ENCODE peak calls at places on chromosomes 6 and 20, in seven cellular contexts. One of them, this sample, is unnamed. For H3K4me1, the result is how much of the 10 kb centered on the place peaks cover.

GRCh38 chr6:108914235-108915022 is 66.2 kb downstream of the ARMC2 start:
- DNase-seq in thoracic aorta: no peak
- DNase-seq in GM23338: peak
- DNase-seq in SJCRH30: peak
- DNase-seq in tibial artery: no peak
- DNase-seq in H1: peak
- DNase-seq in hepatocyte: no peak
- DNase-seq in this sample: no peak

GRCh38 chr20:34189572-34190163 is 51.6 kb upstream of the ASIP start:
- DNase-seq in thoracic aorta: no peak
- DNase-seq in H1: no peak
- DNase-seq in tibial artery: no peak
- DNase-seq in GM23338: no peak
- DNase-seq in hepatocyte: no peak
- DNase-seq in SJCRH30: no peak
- DNase-seq in this sample: no peak

GRCh38 chr6:24497254-24497989 is 2.7 kb downstream of the ALDH5A1 start:
- DNase-seq in tibial artery: no peak
- DNase-seq in hepatocyte: no peak
- DNase-seq in H1: no peak
- DNase-seq in GM23338: no peak
- DNase-seq in thoracic aorta: no peak
- DNase-seq in SJCRH30: no peak
- DNase-seq in this sample: no peak

GRCh38 chr6:39338406-39338805 is 15.9 kb upstream of the KCNK16 start:
- DNase-seq in GM23338: no peak
- DNase-seq in thoracic aorta: no peak
- DNase-seq in H1: no peak
- DNase-seq in SJCRH30: peak
- DNase-seq in hepatocyte: no peak
- DNase-seq in tibial artery: no peak
- DNase-seq in this sample: no peak

GRCh38 chr6:151649835-151650234 is 156.0 kb downstream of the CCDC170 start:
- DNase-seq in tibial artery: no peak
- DNase-seq in thoracic aorta: no peak
- DNase-seq in hepatocyte: no peak
- DNase-seq in H1: no peak
- DNase-seq in SJCRH30: no peak
- DNase-seq in GM23338: no peak
- DNase-seq in this sample: no peak

GRCh38 chr20:46770330-46771194 is 61.1 kb downstream of the SLC2A10 start:
- DNase-seq in thoracic aorta: no peak
- DNase-seq in GM23338: no peak
- DNase-seq in tibial artery: no peak
- DNase-seq in hepatocyte: no peak
- DNase-seq in SJCRH30: no peak
- DNase-seq in H1: no peak
- DNase-seq in this sample: no peak

GRCh38 chr6:37103169-37104039 is 66.5 kb upstream of the PIM1 start:
- DNase-seq in tibial artery: peak
- DNase-seq in SJCRH30: peak
- DNase-seq in H1: no peak
- DNase-seq in thoracic aorta: peak
- DNase-seq in hepatocyte: peak
- DNase-seq in GM23338: peak
- DNase-seq in this sample: peak

GRCh38 chr6:95578106-95578410 is 723 bp downstream of the MANEA start:
- DNase-seq in GM23338: no peak
- DNase-seq in SJCRH30: no peak
- DNase-seq in tibial artery: no peak
- DNase-seq in hepatocyte: no peak
- DNase-seq in H1: no peak
- DNase-seq in thoracic aorta: no peak
- DNase-seq in this sample: no peak

GRCh38 chr6:72552938-72553337 is 68.9 kb upstream of the KCNQ5 start:
- DNase-seq in thoracic aorta: no peak
- DNase-seq in H1: no peak
- DNase-seq in tibial artery: no peak
- DNase-seq in SJCRH30: peak
- DNase-seq in GM23338: no peak
- DNase-seq in hepatocyte: no peak
- DNase-seq in this sample: no peak
- H3K4me3 ChIP-seq in thoracic aorta: no peak
- H3K4me3 ChIP-seq in H1: no peak
- H3K4me3 ChIP-seq in tibial artery: no peak
- H3K4me3 ChIP-seq in SJCRH30: peak
- H3K4me3 ChIP-seq in GM23338: no peak
- H3K4me3 ChIP-seq in hepatocyte: no peak
- H3K4me3 ChIP-seq in this sample: no peak

GRCh38 chr6:15329154-15329781 is 83.4 kb downstream of the JARID2 start:
- DNase-seq in GM23338: no peak
- DNase-seq in tibial artery: no peak
- DNase-seq in hepatocyte: no peak
- DNase-seq in H1: peak
- DNase-seq in thoracic aorta: no peak
- DNase-seq in SJCRH30: peak
- DNase-seq in this sample: no peak
- H3K4me1 ChIP-seq in GM23338: half or more
- H3K4me1 ChIP-seq in tibial artery: under half
- H3K4me1 ChIP-seq in hepatocyte: under half
- H3K4me1 ChIP-seq in H1: under half
- H3K4me1 ChIP-seq in thoracic aorta: under half
- H3K4me1 ChIP-seq in SJCRH30: under half
- H3K4me1 ChIP-seq in this sample: under half

DNA sequence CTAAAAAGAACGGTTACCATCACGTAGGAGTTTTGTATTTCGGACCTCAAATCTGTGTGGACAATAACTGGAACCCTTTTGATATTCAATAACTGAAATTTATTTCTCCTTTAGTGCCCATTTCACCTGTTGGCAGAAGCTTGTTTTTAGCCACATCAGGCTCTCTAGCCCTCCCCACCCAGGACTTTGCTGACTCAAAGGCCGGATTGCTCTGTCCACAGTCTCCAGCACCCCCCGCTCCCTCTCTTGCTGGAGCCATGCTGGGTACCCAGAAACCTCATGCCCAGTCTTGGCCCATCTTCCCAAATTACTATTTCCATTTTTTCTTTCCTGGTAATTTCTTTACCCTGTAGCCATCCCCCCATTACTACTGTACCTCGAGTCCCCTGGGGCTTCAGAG is 55.8 kb upstream of the DUSP22 start:
- DNase-seq in hepatocyte: no peak
- DNase-seq in tibial artery: no peak
- DNase-seq in H1: no peak
- DNase-seq in SJCRH30: no peak
- DNase-seq in thoracic aorta: no peak
- DNase-seq in GM23338: no peak
- DNase-seq in this sample: no peak
- H3K4me3 ChIP-seq in hepatocyte: no peak
- H3K4me3 ChIP-seq in tibial artery: no peak
- H3K4me3 ChIP-seq in H1: no peak
- H3K4me3 ChIP-seq in SJCRH30: no peak
- H3K4me3 ChIP-seq in thoracic aorta: no peak
- H3K4me3 ChIP-seq in GM23338: no peak
- H3K4me3 ChIP-seq in this sample: no peak

GRCh38 chr20:32687180-32687532 is 13.4 kb upstream of the C20orf203 start:
- DNase-seq in tibial artery: no peak
- DNase-seq in SJCRH30: no peak
- DNase-seq in thoracic aorta: no peak
- DNase-seq in GM23338: no peak
- DNase-seq in H1: no peak
- DNase-seq in hepatocyte: no peak
- DNase-seq in this sample: no peak
- H3K4me1 ChIP-seq in tibial artery: under half
- H3K4me1 ChIP-seq in SJCRH30: under half
- H3K4me1 ChIP-seq in thoracic aorta: under half
- H3K4me1 ChIP-seq in GM23338: under half
- H3K4me1 ChIP-seq in H1: under half
- H3K4me1 ChIP-seq in hepatocyte: under half
- H3K4me1 ChIP-seq in this sample: under half

GRCh38 chr6:112038756-112039430 is 15.0 kb upstream of the CCN6 start:
- DNase-seq in GM23338: no peak
- DNase-seq in tibial artery: no peak
- DNase-seq in H1: no peak
- DNase-seq in hepatocyte: no peak
- DNase-seq in SJCRH30: no peak
- DNase-seq in thoracic aorta: no peak
- DNase-seq in this sample: no peak
- H3K4me3 ChIP-seq in GM23338: no peak
- H3K4me3 ChIP-seq in tibial artery: no peak
- H3K4me3 ChIP-seq in H1: no peak
- H3K4me3 ChIP-seq in hepatocyte: no peak
- H3K4me3 ChIP-seq in SJCRH30: no peak
- H3K4me3 ChIP-seq in thoracic aorta: no peak
- H3K4me3 ChIP-seq in this sample: no peak

This sample was measured in Caco-2.